ENCODE peak calls at places on chromosomes 7 and 10, in nine cellular contexts. E is H9, V is cardiac fibroblast, S is PC-9, R is left ventricle myocardium inferior, P is astrocyte of the spinal cord, W is chondrocyte, J is BJ, M is Calu3. F is an unnamed sample.

GRCh38 chr7:123060446-123060845 is 64.9 kb upstream of the TAS2R16 start:
- DNase-seq in E (no peak), V (no peak), S (no peak), R (no peak), P (no peak), W (no peak), J (no peak), M (no peak), F (no peak)

GRCh38 chr10:94314913-94315545 is 47.7 kb downstream of the NOC3L start:
- DNase-seq in E (no peak), V (peak; percentile 39), S (no peak), R (no peak), P (peak; percentile 48), W (no peak), J (no peak), M (no peak), F (no peak)

GRCh38 chr7:163298-163695 is 29.1 kb upstream of the FAM20C start:
- DNase-seq in E (no peak), V (no peak), S (no peak), R (no peak), P (no peak), W (no peak), J (no peak), M (no peak), F (no peak)

GRCh38 chr7:46566375-46566774 is 645.3 kb upstream of the IGFBP3 start:
- DNase-seq in E (no peak), V (no peak), S (no peak), R (no peak), P (peak; percentile 14), W (no peak), J (no peak), M (no peak), F (no peak)

GRCh38 chr7:84412161-84412969 is 217.8 kb upstream of the SEMA3A start:
- DNase-seq in E (no peak), V (peak; percentile 96), S (peak; percentile 44), R (no peak), P (peak; percentile 91), W (no peak), J (peak; percentile 98), M (peak; percentile 9), F (no peak)

GRCh38 chr10:128709975-128710794 is 584.0 kb upstream of the MKI67 start:
- DNase-seq in E (peak; percentile 41), V (no peak), S (no peak), R (no peak), P (no peak), W (peak; percentile 86), J (no peak), M (no peak), F (no peak)

GRCh38 chr7:155244675-155245074 is 53.0 kb upstream of the INSIG1 start:
- DNase-seq in E (no peak), V (no peak), S (no peak), R (no peak), P (no peak), W (no peak), J (no peak), M (no peak), F (no peak)

GRCh38 chr7:20114463-20114862 is 102.7 kb downstream of the MACC1 start:
- DNase-seq in E (no peak), V (peak; percentile 22), S (no peak), R (no peak), P (no peak), W (no peak), J (no peak), M (no peak), F (no peak)

GRCh38 chr10:84548869-84549268 is 220.5 kb downstream of the CCSER2 start:
- DNase-seq in E (peak; percentile 78), V (no peak), S (no peak), R (no peak), P (no peak), W (no peak), J (no peak), M (no peak), F (no peak)
- TF ChIP-seq CTCF in E (peak; percentile 80), V (peak; percentile 36), S (no peak), R (peak; percentile 14), P (peak; percentile 37), W (peak; percentile 23), J (peak; percentile 40), M (no peak), F (no peak)

GRCh38 chr10:20771053-20771452 is 126.1 kb downstream of the NEBL start:
- DNase-seq in E (no peak), V (no peak), S (no peak), R (no peak), P (no peak), W (no peak), J (no peak), M (no peak), F (no peak)

GRCh38 chr10:20767028-20767427 is 130.1 kb downstream of the NEBL start:
- DNase-seq in E (no peak), V (peak; percentile 71), S (no peak), R (no peak), P (peak; percentile 50), W (no peak), J (peak; percentile 1), M (no peak), F (no peak)

GRCh38 chr10:20765066-20765465 is 132.0 kb downstream of the NEBL start:
- DNase-seq in E (no peak), V (peak; percentile 9), S (no peak), R (no peak), P (no peak), W (no peak), J (no peak), M (no peak), F (no peak)

DNA sequence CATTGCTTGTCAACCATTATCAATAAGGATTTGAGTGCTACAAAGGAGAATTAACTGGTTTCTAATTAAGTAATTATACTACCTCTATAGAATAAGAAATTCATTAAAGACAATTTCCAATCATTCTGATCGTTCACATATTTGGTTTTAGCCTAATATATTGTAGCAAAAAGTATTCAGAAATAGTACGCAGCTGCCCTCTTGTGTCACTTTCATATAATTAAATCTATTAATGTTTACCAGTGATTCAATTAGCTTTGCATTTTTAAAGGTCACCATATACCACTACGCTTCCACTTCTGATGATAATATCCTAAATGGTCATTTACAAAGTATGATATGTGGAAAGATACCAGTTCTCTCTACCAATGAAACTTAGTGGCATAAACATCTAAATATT is 128.3 kb downstream of the NEBL start:
- DNase-seq in E (no peak), V (peak; percentile 48), S (no peak), R (no peak), P (peak; percentile 29), W (no peak), J (no peak), M (no peak), F (no peak)
- TF ChIP-seq CTCF in E (peak; percentile 70), V (peak; percentile 21), S (peak; percentile 36), R (peak; percentile 68), P (no peak), W (peak; percentile 93), J (no peak), M (no peak), F (peak; percentile 40)

DNA sequence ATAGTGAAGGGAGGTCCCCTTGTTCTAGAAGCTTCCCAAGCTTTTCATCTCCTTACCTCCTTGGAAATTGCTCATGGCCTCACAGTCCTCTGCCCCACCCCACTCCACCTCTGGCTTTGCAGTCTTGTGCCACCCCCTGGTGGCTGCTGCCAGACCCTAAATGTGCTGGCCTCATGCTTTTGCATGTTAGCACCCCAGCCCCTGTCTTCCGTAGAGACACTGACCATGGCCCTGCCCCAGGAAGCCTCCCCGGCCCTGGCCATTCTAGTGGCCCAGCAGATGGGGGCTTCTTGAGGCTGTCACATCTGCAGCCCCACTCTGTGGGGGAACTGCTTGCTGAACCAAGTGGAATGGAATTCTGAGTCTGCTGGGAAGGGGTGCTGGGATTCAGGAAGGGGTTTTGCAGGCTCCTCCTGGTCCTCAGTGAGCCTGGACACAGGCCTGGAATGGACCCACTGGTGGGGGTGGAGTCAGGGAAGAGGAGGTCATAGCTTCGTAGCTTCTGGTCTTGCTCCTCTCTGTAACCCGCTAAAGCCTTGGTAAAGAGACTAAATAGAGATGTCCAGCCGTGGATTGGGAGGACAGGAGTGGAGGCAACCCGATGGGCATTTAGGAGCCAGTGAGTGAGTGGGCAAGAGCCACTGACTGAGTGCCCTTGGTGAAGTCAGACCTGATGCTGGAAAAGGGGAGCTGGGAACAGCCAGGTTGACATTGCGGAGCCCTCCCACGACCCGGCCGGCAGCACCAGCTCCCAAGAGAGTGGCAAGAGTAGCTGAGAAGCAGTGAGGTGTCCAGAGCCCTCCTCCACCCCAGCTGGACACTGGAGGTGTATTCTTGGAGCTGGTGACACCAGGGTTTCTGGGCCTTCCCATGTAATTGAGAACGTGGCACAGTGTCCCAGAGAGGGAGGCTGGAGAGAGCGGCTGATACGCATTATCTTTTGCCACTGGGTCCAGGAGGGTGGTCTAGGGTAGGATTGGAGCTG is 20.9 kb downstream of the RAMP3 start:
- DNase-seq in E (peak; percentile 63), V (no peak), S (peak; percentile 23), R (no peak), P (no peak), W (peak; percentile 57), J (no peak), M (peak; percentile 35), F (no peak)
- TF ChIP-seq CTCF in E (peak; percentile 55), V (no peak), S (peak; percentile 44), R (no peak), P (no peak), W (no peak), J (no peak), M (peak; percentile 17), F (no peak)

GRCh38 chr10:61896854-61897661 is 4.4 kb upstream of the ARID5B start:
- DNase-seq in E (peak; percentile 83), V (peak; percentile 87), S (no peak), R (peak; percentile 38), P (peak; percentile 53), W (no peak), J (no peak), M (peak; percentile 71), F (peak; percentile 56)

GRCh38 chr10:61899663-61899996 is 1.9 kb upstream of the ARID5B start:
- DNase-seq in E (no peak), V (no peak), S (no peak), R (no peak), P (no peak), W (no peak), J (no peak), M (no peak), F (no peak)

GRCh38 chr10:61898435-61898778 is 3.1 kb upstream of the ARID5B start:
- DNase-seq in E (no peak), V (no peak), S (no peak), R (no peak), P (no peak), W (no peak), J (no peak), M (no peak), F (no peak)

GRCh38 chr10:61899045-61899444 is 2.5 kb upstream of the ARID5B start:
- DNase-seq in E (no peak), V (peak; percentile 75), S (no peak), R (no peak), P (peak; percentile 76), W (no peak), J (no peak), M (no peak), F (no peak)

DNA sequence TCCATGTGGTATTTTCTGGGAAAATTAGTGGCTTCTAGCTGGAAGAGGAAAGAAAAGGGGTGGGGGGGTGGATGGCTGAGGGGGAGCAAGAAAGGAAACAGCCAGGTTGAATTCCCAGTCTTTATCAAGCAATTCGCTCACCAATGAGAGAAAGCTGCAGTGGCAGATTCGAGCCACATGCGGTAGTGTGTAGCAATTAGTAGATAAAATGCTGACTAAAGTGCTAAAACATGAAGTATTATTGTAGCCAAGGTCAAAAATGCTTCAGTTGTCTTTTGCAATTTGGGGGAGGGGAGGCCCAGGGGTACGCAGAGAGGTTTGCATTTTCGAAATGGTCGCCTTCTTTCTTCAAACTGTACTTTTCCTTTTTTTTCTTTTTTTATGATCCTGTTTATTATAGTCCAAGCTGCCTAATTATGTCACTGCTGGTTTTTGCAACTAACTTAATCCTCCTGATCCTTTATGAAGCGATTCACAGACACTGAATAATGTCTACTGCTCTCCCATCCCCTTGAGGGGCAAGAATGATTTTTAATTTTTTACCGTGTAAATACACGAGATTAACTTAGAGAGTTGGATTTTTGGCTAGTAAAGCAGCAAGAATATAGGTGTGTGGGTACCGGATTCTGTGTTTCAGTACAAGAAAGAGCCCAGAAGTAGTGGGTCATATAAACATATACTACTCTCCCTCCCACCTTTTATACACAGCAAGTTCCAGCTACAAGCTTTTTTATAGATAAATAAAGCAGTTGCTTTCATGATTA is 3.6 kb upstream of the ARID5B start:
- DNase-seq in E (peak; percentile 49), V (peak; percentile 54), S (no peak), R (no peak), P (peak; percentile 55), W (no peak), J (no peak), M (peak; percentile 43), F (peak; percentile 24)
- TF ChIP-seq CTCF in E (peak; percentile 36), V (peak; percentile 46), S (no peak), R (peak; percentile 52), P (peak; percentile 40), W (no peak), J (peak; percentile 51), M (no peak), F (no peak)

F was measured in nephron progenitor cell.